ENCODE peak calls at places on chromosomes 12 and 14, in five cellular contexts. Y is mesendoderm, D is lower lobe of right lung, X is OCI-LY7, K is cardiac muscle cell. G is an unnamed sample.

GRCh38 chr12:45273717-45274271 is 57.9 kb downstream of the ANO6 start:
- DNase-seq in Y (peak; percentile 91), X (no peak), K (peak; percentile 40), D (no peak), G (no peak)

GRCh38 chr14:62776300-62776699 is 269.0 kb downstream of the KCNH5 start:
- DNase-seq in K (no peak), X (no peak), Y (no peak), D (no peak), G (no peak)

GRCh38 chr14:91164676-91165075 is 50.8 kb downstream of the DGLUCY start:
- DNase-seq in K (no peak), X (no peak), D (peak; percentile 79), Y (no peak), G (no peak)

GRCh38 chr14:101564819-101565698 is 3.8 kb downstream of the DIO3 start:
- DNase-seq in D (peak; percentile 40), Y (peak; percentile 43), K (peak; percentile 24), X (no peak), G (no peak)

GRCh38 chr12:6089041-6089823 is 35.2 kb downstream of the VWF start:
- DNase-seq in K (no peak), X (no peak), D (no peak), Y (peak; percentile 75), G (no peak)

GRCh38 chr14:22977684-22978486 is 4.5 kb downstream of the AJUBA start:
- DNase-seq in Y (peak; percentile 97), D (peak; percentile 82), K (peak; percentile 87), X (no peak), G (no peak)

GRCh38 chr14:81169711-81170103 is 51.1 kb downstream of the GTF2A1 start:
- DNase-seq in X (peak; percentile 7), K (peak; percentile 3), D (peak; percentile 79), Y (peak; percentile 9), G (no peak)

GRCh38 chr12:121750507-121750955 is 38.0 kb downstream of the TMEM120B start:
- DNase-seq in K (no peak), Y (no peak), X (no peak), D (no peak), G (no peak)

GRCh38 chr14:39431416-39432178 is 636 bp downstream of the FBXO33 start:
- DNase-seq in D (peak; percentile 77), K (peak; percentile 80), Y (peak; percentile 65), X (peak; percentile 72), G (peak; percentile 50)

GRCh38 chr12:44626883-44627282 is 249.2 kb downstream of the NELL2 start:
- DNase-seq in X (no peak), Y (no peak), K (no peak), D (no peak), G (no peak)

GRCh38 chr12:75480469-75480949 is at the start of gene GLIPR1:
- DNase-seq in X (peak; percentile 56), Y (peak; percentile 62), K (no peak), D (peak; percentile 73), G (peak; percentile 77)

GRCh38 chr14:27739657-27740156 is 1026.9 kb upstream of the FOXG1 start:
- DNase-seq in D (no peak), Y (no peak), X (no peak), K (no peak), G (no peak)

GRCh38 chr12:102005256-102005655 is 56.5 kb downstream of the WASHC3 start:
- DNase-seq in K (no peak), X (no peak), Y (peak; percentile 59), D (no peak), G (no peak)
- H3K36me3 ChIP-seq in K (no peaks in the 10 kb centered on the region), X (no peaks in the 10 kb centered on the region), Y (no peaks in the 10 kb centered on the region), D (no peaks in the 10 kb centered on the region), G (no peaks in the 10 kb centered on the region)

GRCh38 chr14:104678346-104678745 is 11.1 kb upstream of the INF2 start:
- DNase-seq in X (no peak), Y (peak; percentile 64), K (peak; percentile 35), D (peak; percentile 56), G (no peak)
- H3K4me1 ChIP-seq in X (peaks cover 42% of the 10 kb centered on the region), Y (peaks cover 24% of the 10 kb centered on the region), K (peaks cover 52% of the 10 kb centered on the region), D (peaks cover 61% of the 10 kb centered on the region), G (peaks cover 7% of the 10 kb centered on the region)

GRCh38 chr14:99655521-99655920 is 10.6 kb downstream of the HHIPL1 start:
- DNase-seq in K (no peak), D (no peak), X (no peak), Y (no peak), G (no peak)
- H3K36me3 ChIP-seq in K (no peaks in the 10 kb centered on the region), D (no peaks in the 10 kb centered on the region), X (no peaks in the 10 kb centered on the region), Y (no peaks in the 10 kb centered on the region), G (no peaks in the 10 kb centered on the region)

GRCh38 chr12:116463366-116463765 is 95.8 kb upstream of the MAP1LC3B2 start:
- DNase-seq in K (no peak), X (no peak), D (no peak), Y (no peak), G (no peak)
- H3K4me1 ChIP-seq in K (no peaks in the 10 kb centered on the region), X (no peaks in the 10 kb centered on the region), D (no peaks in the 10 kb centered on the region), Y (no peaks in the 10 kb centered on the region), G (no peaks in the 10 kb centered on the region)

GRCh38 chr14:45094275-45094674 is 10.4 kb downstream of the PRPF39 start:
- DNase-seq in D (no peak), Y (no peak), K (no peak), X (no peak), G (no peak)

GRCh38 chr14:45085004-45085403 is 1.1 kb downstream of the PRPF39 start:
- DNase-seq in D (no peak), X (peak; percentile 35), K (peak; percentile 14), Y (no peak), G (no peak)

GRCh38 chr14:45091696-45092095 is 7.8 kb downstream of the PRPF39 start:
- DNase-seq in K (no peak), X (no peak), Y (no peak), D (no peak), G (no peak)

GRCh38 chr14:45095143-45095542 is 11.2 kb downstream of the PRPF39 start:
- DNase-seq in X (no peak), K (no peak), D (no peak), Y (no peak), G (no peak)

DNA sequence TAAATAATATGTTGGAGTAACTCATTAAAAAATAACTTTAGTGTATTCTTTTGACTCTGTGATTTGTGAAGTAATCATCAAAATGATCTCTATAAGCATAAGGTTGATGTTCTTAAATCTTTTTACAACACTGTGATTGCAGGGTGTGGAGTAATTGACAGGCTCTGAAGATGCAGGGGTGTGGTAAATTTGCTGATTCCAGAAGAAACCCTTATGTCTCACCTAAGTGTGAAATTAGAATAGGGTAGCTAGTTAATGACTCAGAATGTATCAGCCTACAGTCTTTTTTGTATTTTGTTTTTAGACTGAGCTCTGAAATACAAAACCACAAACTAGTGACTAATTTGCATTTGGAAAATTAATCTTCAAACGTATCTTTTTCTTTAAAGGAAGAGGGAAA is 5.9 kb downstream of the PRPF39 start:
- DNase-seq in D (no peak), K (no peak), Y (peak; percentile 8), X (no peak), G (no peak)
- H3K36me3 ChIP-seq in D (no peaks in the 10 kb centered on the region), K (no peaks in the 10 kb centered on the region), Y (no peaks in the 10 kb centered on the region), X (peaks cover 65% of the 10 kb centered on the region), G (no peaks in the 10 kb centered on the region)

DNA sequence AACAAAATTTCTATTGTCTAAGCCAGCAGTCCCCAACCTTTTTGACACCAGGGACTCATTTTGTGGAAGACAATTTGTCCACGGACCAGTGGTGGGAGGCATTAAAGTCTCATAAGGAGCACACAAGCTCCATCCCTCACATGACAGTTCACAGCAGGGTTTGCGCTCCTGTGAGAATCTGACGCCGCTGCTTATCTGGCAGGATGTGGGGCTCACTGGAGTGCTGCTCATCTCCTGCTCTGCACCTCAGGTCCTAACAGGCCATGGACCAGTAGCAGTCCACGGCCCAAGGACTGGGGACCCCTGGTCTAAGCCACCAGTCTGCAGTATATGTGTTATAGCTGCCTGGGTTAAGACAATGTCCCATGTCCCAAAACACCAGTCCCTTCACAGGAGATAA is 27.2 kb downstream of the VCPKMT start:
- DNase-seq in X (no peak), D (no peak), Y (no peak), K (no peak), G (no peak)
- H3K4me1 ChIP-seq in X (peaks cover 41% of the 10 kb centered on the region), D (no peaks in the 10 kb centered on the region), Y (no peaks in the 10 kb centered on the region), K (peaks cover 5% of the 10 kb centered on the region), G (peaks cover 79% of the 10 kb centered on the region)

G was measured in naive thymus-derived CD4-positive, alpha-beta T cell.